ENCODE peak calls at places on chromosomes 1 and 21, in five cellular contexts. A, M, N, P and V are unnamed samples.

GRCh38 chr21:41769933-41770332 is 3.1 kb upstream of the RIPK4 start:
- DNase-seq in A (no peak), M (no peak), N (no peak), P (no peak), V (no peak)

GRCh38 chr1:65658122-65658521 is 134.6 kb upstream of the PDE4B start:
- DNase-seq in A (no peak), M (no peak), N (no peak), P (no peak), V (no peak)

GRCh38 chr1:235063068-235063765 is 65.4 kb downstream of the TOMM20 start:
- DNase-seq in A (no peak), M (peak; percentile 52), N (no peak), P (no peak), V (no peak)

GRCh38 chr1:248372394-248372793 is 3.2 kb upstream of the OR2T6 start:
- DNase-seq in A (no peak), M (no peak), N (no peak), P (no peak), V (no peak)

GRCh38 chr1:925532-926421 is 2.1 kb downstream of the SAMD11 start:
- DNase-seq in A (no peak), M (no peak), N (no peak), P (no peak), V (no peak)

GRCh38 chr21:15000076-15000475 is 64.7 kb downstream of the NRIP1 start:
- DNase-seq in A (no peak), M (no peak), N (no peak), P (no peak), V (no peak)

GRCh38 chr1:3477241-3478109 is 23.0 kb downstream of the ARHGEF16 start:
- DNase-seq in A (no peak), M (no peak), N (no peak), P (peak; percentile 78), V (no peak)

GRCh38 chr1:172431721-172432192 is 11.3 kb downstream of the C1orf105 start:
- DNase-seq in A (no peak), M (no peak), N (no peak), P (no peak), V (peak; percentile 71)

GRCh38 chr1:226679853-226680516 is 59.1 kb downstream of the ITPKB start:
- DNase-seq in A (no peak), M (peak; percentile 89), N (peak; percentile 76), P (peak; percentile 75), V (peak; percentile 61)

GRCh38 chr1:84892657-84893618 is at the start of gene LPAR3:
- DNase-seq in A (no peak), M (peak; percentile 56), N (no peak), P (no peak), V (no peak)

GRCh38 chr1:10621906-10622305 is 147.2 kb downstream of the PEX14 start:
- DNase-seq in A (no peak), M (no peak), N (no peak), P (no peak), V (no peak)

GRCh38 chr1:86137458-86137857 is 19.1 kb downstream of the COL24A1 start:
- DNase-seq in A (no peak), M (no peak), N (no peak), P (no peak), V (no peak)

GRCh38 chr1:43009274-43009673 is 50.6 kb upstream of the SLC2A1 start:
- DNase-seq in A (no peak), M (no peak), N (no peak), P (peak; percentile 32), V (no peak)

GRCh38 chr1:208153386-208153785 is 90.8 kb downstream of the PLXNA2 start:
- DNase-seq in A (no peak), M (no peak), N (no peak), P (no peak), V (no peak)